ENCODE peak calls at places on chromosomes 2 and 18, in eight cellular contexts. K is PC-9, V is stomach, Y is fibroblast of lung, O is breast epithelium, L is suprapubic skin, A is OCI-LY7, C is heart left ventricle. P is an unnamed sample. For H3K4me1, the result is how much of the 10 kb centered on the place peaks cover.

GRCh38 chr2:162344617-162344950 is 652 bp downstream of the GCA start:
- DNase-seq in O (no peak), Y (no peak), V (peak), C (no peak), L (no peak), A (no peak), K (no peak), P (peak)

GRCh38 chr18:3329871-3330270 is 67.9 kb downstream of the MYL12B start:
- DNase-seq in L (no peak), C (no peak), Y (no peak), A (no peak), O (no peak), K (no peak), V (no peak), P (no peak)

GRCh38 chr2:230864605-230865323 is at the start of gene ITM2C:
- DNase-seq in C (peak), A (peak), Y (peak), O (no peak), V (peak), L (no peak), K (no peak), P (peak)

GRCh38 chr2:71605173-71605641 is 151.8 kb downstream of the DYSF start:
- DNase-seq in C (no peak), Y (no peak), A (no peak), V (peak), O (peak), K (no peak), L (peak), P (no peak)

GRCh38 chr2:85071096-85071495 is 62.1 kb upstream of the TCF7L1 start:
- DNase-seq in L (no peak), K (no peak), O (no peak), A (no peak), V (no peak), Y (peak), C (no peak), P (no peak)

GRCh38 chr2:113692698-113693428 is 63.6 kb downstream of the SLC35F5 start:
- DNase-seq in V (no peak), O (no peak), Y (no peak), K (no peak), C (no peak), A (peak), L (no peak), P (no peak)

GRCh38 chr2:101967826-101968498 is 23.8 kb upstream of the IL1R2 start:
- DNase-seq in C (no peak), A (no peak), K (no peak), L (no peak), V (peak), Y (peak), O (no peak), P (no peak)

GRCh38 chr18:42635378-42636048 is 480.0 kb downstream of the RIT2 start:
- DNase-seq in C (no peak), V (no peak), O (no peak), L (no peak), K (no peak), Y (no peak), A (no peak), P (no peak)

GRCh38 chr2:84832772-84833461 is 48.0 kb downstream of the TRABD2A start:
- DNase-seq in O (no peak), A (peak), L (no peak), C (peak), K (no peak), Y (no peak), V (no peak), P (no peak)

GRCh38 chr2:96602330-96602823 is 35.7 kb downstream of the KANSL3 start:
- DNase-seq in K (no peak), V (peak), O (peak), A (peak), Y (no peak), L (no peak), C (no peak), P (no peak)

GRCh38 chr2:133477614-133477990 is 90.7 kb downstream of the NCKAP5 start:
- DNase-seq in L (no peak), A (no peak), K (no peak), V (no peak), Y (peak), O (no peak), C (no peak), P (peak)

GRCh38 chr18:46281185-46282176 is 177.3 kb downstream of the HAUS1 start:
- DNase-seq in A (peak), O (peak), Y (peak), V (peak), K (peak), C (peak), L (no peak), P (peak)

GRCh38 chr2:6535572-6535971 is 330.1 kb downstream of the CMPK2 start:
- DNase-seq in K (no peak), Y (no peak), V (no peak), L (no peak), O (no peak), C (no peak), A (no peak), P (no peak)

GRCh38 chr2:163469561-163469962 is 266.2 kb downstream of the FIGN start:
- DNase-seq in O (no peak), C (no peak), V (no peak), K (no peak), A (no peak), L (no peak), Y (peak), P (no peak)

GRCh38 chr2:102235491-102235890 is 48.7 kb downstream of the IL1RL2 start:
- DNase-seq in L (no peak), C (no peak), V (no peak), A (no peak), K (no peak), O (no peak), Y (no peak), P (no peak)

GRCh38 chr2:193584522-193584938 is 1389.8 kb upstream of the TMEFF2 start:
- DNase-seq in O (no peak), K (no peak), V (no peak), Y (peak), C (no peak), A (peak), L (no peak), P (peak)

GRCh38 chr2:164496881-164497280 is 124.4 kb downstream of the GRB14 start:
- DNase-seq in V (no peak), C (no peak), K (no peak), L (no peak), O (no peak), Y (no peak), A (no peak), P (no peak)

GRCh38 chr2:102337012-102337411 is 18.6 kb upstream of the IL18R1 start:
- DNase-seq in K (peak), V (no peak), L (no peak), C (no peak), Y (no peak), A (no peak), O (no peak), P (peak)

GRCh38 chr2:218648473-218649100 is 10.8 kb downstream of the ZNF142 start:
- DNase-seq in V (peak), Y (peak), C (no peak), K (peak), A (peak), O (no peak), L (no peak), P (no peak)

GRCh38 chr2:29105375-29105774 is 9.8 kb upstream of the CLIP4 start:
- DNase-seq in K (no peak), A (no peak), Y (no peak), V (no peak), O (no peak), C (no peak), L (no peak), P (no peak)

GRCh38 chr2:6757215-6757614 is 108.5 kb downstream of the CMPK2 start:
- DNase-seq in C (no peak), Y (no peak), V (no peak), O (no peak), L (no peak), K (no peak), A (no peak), P (no peak)

GRCh38 chr2:216829533-216829932 is 30.3 kb downstream of the TNP1 start:
- DNase-seq in K (no peak), L (peak), V (peak), C (peak), Y (peak), O (peak), A (no peak), P (peak)

GRCh38 chr18:59514193-59514592 is 155.1 kb upstream of the LMAN1 start:
- DNase-seq in C (peak), L (peak), Y (peak), K (peak), V (no peak), O (no peak), A (no peak), P (no peak)

GRCh38 chr2:241069821-241070281 is 32.2 kb downstream of the MTERF4 start:
- DNase-seq in L (peak), V (peak), Y (no peak), O (no peak), A (no peak), K (no peak), C (no peak), P (no peak)

GRCh38 chr18:13216732-13217465 is 1.7 kb upstream of the LDLRAD4 start:
- DNase-seq in A (no peak), L (no peak), V (peak), K (no peak), C (peak), O (no peak), Y (peak), P (no peak)

GRCh38 chr2:43185146-43185545 is 41.3 kb downstream of the ZFP36L2 start:
- DNase-seq in Y (peak), C (no peak), L (no peak), O (no peak), K (peak), V (no peak), A (no peak), P (no peak)

GRCh38 chr2:70473101-70473722 is 80.4 kb downstream of the TGFA start:
- DNase-seq in V (no peak), O (no peak), A (no peak), K (no peak), L (no peak), Y (no peak), C (no peak), P (no peak)

GRCh38 chr2:134273240-134273983 is 19.5 kb downstream of the MGAT5 start:
- DNase-seq in A (no peak), O (no peak), L (no peak), Y (no peak), C (no peak), V (no peak), K (no peak), P (no peak)

GRCh38 chr2:176652300-176653182 is 383.3 kb downstream of the MTX2 start:
- DNase-seq in K (peak), V (no peak), Y (peak), A (peak), O (no peak), L (no peak), C (no peak), P (peak)

GRCh38 chr2:44441200-44441599 is 79.5 kb downstream of the CAMKMT start:
- DNase-seq in K (no peak), A (no peak), C (no peak), L (no peak), Y (no peak), O (no peak), V (no peak), P (peak)

GRCh38 chr2:160325413-160325812 is 125.3 kb upstream of the ITGB6 start:
- DNase-seq in Y (no peak), K (no peak), V (no peak), A (no peak), O (no peak), L (no peak), C (no peak), P (no peak)

GRCh38 chr2:106020821-106021316 is 173.2 kb downstream of the UXS1 start:
- DNase-seq in O (no peak), Y (peak), A (no peak), K (no peak), V (no peak), L (no peak), C (peak), P (no peak)

GRCh38 chr2:70104231-70105111 is 17.2 kb downstream of the PCBP1 start:
- DNase-seq in A (peak), L (no peak), K (no peak), V (peak), Y (peak), O (no peak), C (peak), P (no peak)

GRCh38 chr2:102806250-102806837 is 44.5 kb downstream of the TMEM182 start:
- DNase-seq in V (peak), K (no peak), A (peak), L (no peak), O (peak), Y (peak), C (peak), P (no peak)

GRCh38 chr18:955379-956066 is 50.9 kb downstream of the ADCYAP1 start:
- DNase-seq in O (no peak), L (no peak), C (no peak), Y (no peak), A (no peak), K (no peak), V (no peak), P (no peak)

GRCh38 chr2:205679410-205680009 is 2.8 kb upstream of the NRP2 start:
- DNase-seq in C (no peak), Y (no peak), O (no peak), V (no peak), A (no peak), L (no peak), K (no peak), P (peak)
- H3K27ac ChIP-seq in C (no peak), Y (no peak), O (no peak), V (no peak), A (no peak), L (no peak), K (no peak), P (peak)

DNA sequence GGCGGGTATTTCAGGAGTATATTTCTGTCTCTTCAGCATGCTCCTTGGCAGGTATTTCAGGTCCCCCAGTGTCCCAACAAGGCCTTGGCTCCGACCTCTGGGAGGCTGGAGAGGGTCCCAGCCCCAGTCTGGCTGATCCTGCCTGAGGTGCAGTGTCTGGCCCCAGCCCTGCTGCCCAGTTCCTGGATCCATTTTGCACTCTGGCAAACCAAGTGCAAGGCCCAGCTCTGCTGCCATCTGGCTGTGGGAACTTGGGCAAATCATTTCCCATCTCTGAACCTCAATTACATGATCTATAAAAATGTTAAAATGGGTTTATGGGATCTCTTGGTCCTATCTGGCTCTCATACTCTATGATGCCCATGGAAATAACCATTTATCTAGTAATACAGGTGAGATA is 63.6 kb downstream of the ZBTB7C start:
- DNase-seq in C (no peak), Y (no peak), K (no peak), L (peak), A (no peak), V (peak), O (no peak), P (no peak)
- TF ChIP-seq CTCF in C (peak), Y (peak), K (peak), L (no peak), A (peak), V (no peak), O (no peak), P (peak)

GRCh38 chr2:202432776-202433175 is 56.6 kb downstream of the BMPR2 start:
- DNase-seq in V (no peak), O (no peak), L (no peak), A (no peak), Y (no peak), K (no peak), C (no peak), P (no peak)
- H3K4me1 ChIP-seq in V (under half), O (under half), L (under half), A (under half), Y (under half), K (under half), C (under half), P (under half)

GRCh38 chr2:200347301-200347700 is 40.8 kb downstream of the SPATS2L start:
- DNase-seq in A (no peak), K (no peak), O (no peak), C (no peak), V (no peak), L (no peak), Y (no peak), P (no peak)
- H3K27ac ChIP-seq in A (no peak), K (no peak), O (no peak), C (no peak), V (no peak), L (no peak), Y (no peak), P (no peak)

DNA sequence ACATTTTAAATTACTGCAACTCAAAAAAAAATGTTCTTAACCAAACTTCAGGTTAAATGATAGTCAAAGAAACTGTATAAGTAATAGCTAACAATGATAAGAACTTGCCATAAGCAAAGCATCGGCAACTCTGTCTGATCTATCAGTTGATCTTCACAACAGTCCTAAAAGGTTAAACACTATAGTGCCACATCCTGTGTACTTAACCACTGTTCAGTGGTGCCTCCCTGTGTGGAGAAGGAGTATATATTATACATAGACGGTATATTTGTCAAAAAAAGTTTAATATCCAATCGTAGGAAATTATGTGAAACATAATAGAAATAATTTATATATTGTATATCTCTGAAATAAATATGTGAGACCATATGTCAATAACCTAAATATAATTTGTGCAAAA is 13.0 kb downstream of the DTNA start:
- DNase-seq in C (no peak), V (no peak), L (no peak), A (no peak), Y (no peak), K (no peak), O (no peak), P (no peak)
- TF ChIP-seq CTCF in C (no peak), V (no peak), L (no peak), A (no peak), Y (no peak), K (no peak), O (no peak), P (peak)

P was measured in foreskin keratinocyte.